ENCODE peak calls at places on chromosome 9, in seven cellular contexts. One of them, this sample, is unnamed.

GRCh38 chr9:94554439-94555331 is at the start of gene PCAT7:
- DNase-seq in right lobe of liver: peak; percentile 77
- DNase-seq in AG09309: no peak
- DNase-seq in spleen: no peak
- DNase-seq in GM06990: peak; percentile 13
- DNase-seq in endothelial cell: peak; percentile 83
- DNase-seq in ovary: no peak
- DNase-seq in this sample: peak; percentile 52

GRCh38 chr9:127612993-127613954 is 1.2 kb downstream of the STXBP1 start:
- DNase-seq in GM06990: peak; percentile 11
- DNase-seq in right lobe of liver: peak; percentile 70
- DNase-seq in endothelial cell: peak; percentile 65
- DNase-seq in spleen: peak; percentile 85
- DNase-seq in AG09309: no peak
- DNase-seq in ovary: peak; percentile 77
- DNase-seq in this sample: peak; percentile 36

GRCh38 chr9:21974542-21975409 is 19.4 kb downstream of the CDKN2A start:
- DNase-seq in endothelial cell: peak; percentile 51
- DNase-seq in GM06990: peak; percentile 61
- DNase-seq in ovary: no peak
- DNase-seq in right lobe of liver: peak; percentile 56
- DNase-seq in AG09309: no peak
- DNase-seq in spleen: peak; percentile 83
- DNase-seq in this sample: peak; percentile 65

GRCh38 chr9:136775191-136775590 is 10.9 kb upstream of the LCN15 start:
- DNase-seq in AG09309: no peak
- DNase-seq in spleen: no peak
- DNase-seq in endothelial cell: no peak
- DNase-seq in ovary: peak; percentile 17
- DNase-seq in right lobe of liver: no peak
- DNase-seq in GM06990: no peak
- DNase-seq in this sample: no peak

GRCh38 chr9:12775963-12776774 is 1.3 kb downstream of the LURAP1L start:
- DNase-seq in spleen: peak; percentile 85
- DNase-seq in GM06990: peak; percentile 69
- DNase-seq in endothelial cell: peak; percentile 60
- DNase-seq in ovary: peak; percentile 87
- DNase-seq in AG09309: peak; percentile 55
- DNase-seq in right lobe of liver: peak; percentile 83
- DNase-seq in this sample: peak; percentile 74

GRCh38 chr9:20921362-20921761 is 110.1 kb downstream of the HACD4 start:
- DNase-seq in right lobe of liver: no peak
- DNase-seq in endothelial cell: no peak
- DNase-seq in ovary: no peak
- DNase-seq in AG09309: no peak
- DNase-seq in GM06990: no peak
- DNase-seq in spleen: no peak
- DNase-seq in this sample: no peak

GRCh38 chr9:2209400-2209799 is 194.3 kb downstream of the SMARCA2 start:
- DNase-seq in AG09309: no peak
- DNase-seq in spleen: no peak
- DNase-seq in right lobe of liver: no peak
- DNase-seq in ovary: no peak
- DNase-seq in GM06990: peak; percentile 31
- DNase-seq in endothelial cell: no peak
- DNase-seq in this sample: peak; percentile 33

GRCh38 chr9:1018121-1018520 is 32.0 kb upstream of the DMRT2 start:
- DNase-seq in GM06990: no peak
- DNase-seq in AG09309: no peak
- DNase-seq in right lobe of liver: peak; percentile 36
- DNase-seq in spleen: no peak
- DNase-seq in endothelial cell: peak; percentile 58
- DNase-seq in ovary: no peak
- DNase-seq in this sample: no peak

GRCh38 chr9:32558408-32558914 is 6.1 kb upstream of the TOPORS start:
- DNase-seq in spleen: no peak
- DNase-seq in endothelial cell: no peak
- DNase-seq in AG09309: no peak
- DNase-seq in GM06990: no peak
- DNase-seq in ovary: no peak
- DNase-seq in right lobe of liver: no peak
- DNase-seq in this sample: no peak

GRCh38 chr9:91179237-91180138 is 182.2 kb downstream of the AUH start:
- DNase-seq in GM06990: no peak
- DNase-seq in spleen: no peak
- DNase-seq in ovary: no peak
- DNase-seq in AG09309: no peak
- DNase-seq in endothelial cell: no peak
- DNase-seq in right lobe of liver: no peak
- DNase-seq in this sample: no peak

DNA sequence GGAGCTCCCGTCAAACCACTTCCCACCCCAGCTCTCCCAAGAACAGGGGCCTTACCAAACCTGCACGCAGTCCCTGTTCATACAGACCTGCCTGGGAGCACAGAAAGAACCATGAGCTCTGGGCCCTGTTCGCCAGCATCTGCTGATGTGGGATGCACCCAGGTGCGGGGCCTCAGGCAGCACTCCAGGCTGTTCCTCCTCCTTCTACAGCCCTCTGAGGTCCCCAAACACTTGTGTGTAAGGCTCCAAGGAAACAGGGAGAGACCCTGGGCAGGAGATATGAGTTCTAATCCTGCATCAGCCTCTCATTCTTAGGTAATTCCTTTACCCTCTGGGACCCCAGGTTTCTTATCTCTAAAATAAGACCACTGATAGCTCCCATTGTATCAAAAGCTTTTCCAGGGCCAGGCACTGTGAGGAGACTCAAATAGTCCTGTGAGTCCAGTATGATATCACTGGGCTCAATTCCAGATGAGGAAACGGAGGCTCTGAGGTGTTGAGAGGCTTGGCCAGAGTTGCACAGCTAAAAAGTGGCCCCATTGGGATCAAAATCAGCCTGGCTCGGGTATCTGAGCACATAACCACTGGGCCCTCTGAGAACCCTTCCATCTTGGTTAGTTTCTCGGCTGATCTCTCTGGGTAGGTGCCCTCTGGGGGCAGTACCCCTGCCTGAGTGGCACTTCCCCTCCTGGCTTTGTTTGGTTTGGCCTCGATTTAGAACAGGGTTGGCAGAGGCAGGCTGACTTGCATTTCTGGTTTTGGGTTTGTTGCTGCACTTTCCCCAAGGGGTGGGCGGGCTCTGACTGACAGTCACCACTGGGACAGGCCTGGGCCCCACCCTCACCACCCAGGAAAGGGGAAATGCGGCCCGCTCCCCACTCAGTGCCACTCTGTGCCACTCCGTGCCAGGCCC is 116.8 kb downstream of the RGS3 start:
- DNase-seq in AG09309: no peak
- DNase-seq in GM06990: no peak
- DNase-seq in right lobe of liver: peak; percentile 84
- DNase-seq in ovary: no peak
- DNase-seq in spleen: peak; percentile 97
- DNase-seq in endothelial cell: no peak
- DNase-seq in this sample: no peak
- TF ChIP-seq CTCF in AG09309: no peak
- TF ChIP-seq CTCF in GM06990: no peak
- TF ChIP-seq CTCF in right lobe of liver: peak; percentile 18
- TF ChIP-seq CTCF in ovary: no peak
- TF ChIP-seq CTCF in spleen: no peak
- TF ChIP-seq CTCF in endothelial cell: no peak
- TF ChIP-seq CTCF in this sample: no peak

GRCh38 chr9:111074395-111074794 is 36.1 kb upstream of the LPAR1 start:
- DNase-seq in GM06990: no peak
- DNase-seq in spleen: no peak
- DNase-seq in right lobe of liver: no peak
- DNase-seq in ovary: no peak
- DNase-seq in AG09309: no peak
- DNase-seq in endothelial cell: no peak
- DNase-seq in this sample: no peak

GRCh38 chr9:111078391-111079038 is 40.2 kb upstream of the LPAR1 start:
- DNase-seq in AG09309: no peak
- DNase-seq in right lobe of liver: no peak
- DNase-seq in endothelial cell: no peak
- DNase-seq in ovary: no peak
- DNase-seq in spleen: no peak
- DNase-seq in GM06990: peak; percentile 60
- DNase-seq in this sample: peak; percentile 29

GRCh38 chr9:111076043-111076442 is 37.8 kb upstream of the LPAR1 start:
- DNase-seq in AG09309: no peak
- DNase-seq in spleen: no peak
- DNase-seq in GM06990: peak; percentile 30
- DNase-seq in right lobe of liver: no peak
- DNase-seq in ovary: no peak
- DNase-seq in endothelial cell: no peak
- DNase-seq in this sample: no peak

DNA sequence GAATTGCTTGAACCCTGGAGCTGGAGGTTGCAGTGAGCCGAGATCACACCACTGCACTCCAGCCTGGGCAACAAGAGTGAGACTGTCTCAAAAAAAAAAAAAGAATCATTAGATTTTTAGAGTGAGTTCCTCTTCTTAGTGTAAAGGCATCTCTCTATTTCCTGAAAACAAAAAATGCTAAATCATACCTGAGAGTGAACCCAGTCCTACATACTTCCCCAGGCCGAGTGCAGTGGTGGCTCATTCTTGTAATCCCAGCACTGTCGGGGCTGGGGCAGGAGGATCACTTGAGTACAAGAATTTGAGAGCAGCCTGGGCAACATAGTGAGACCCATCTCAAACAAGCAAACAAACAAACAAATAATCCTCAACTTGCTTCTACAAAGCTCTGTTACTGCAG is 38.2 kb upstream of the LPAR1 start:
- DNase-seq in right lobe of liver: no peak
- DNase-seq in ovary: no peak
- DNase-seq in AG09309: no peak
- DNase-seq in spleen: no peak
- DNase-seq in GM06990: peak; percentile 49
- DNase-seq in endothelial cell: no peak
- DNase-seq in this sample: no peak
- TF ChIP-seq CTCF in right lobe of liver: no peak
- TF ChIP-seq CTCF in ovary: no peak
- TF ChIP-seq CTCF in AG09309: no peak
- TF ChIP-seq CTCF in spleen: no peak
- TF ChIP-seq CTCF in GM06990: no peak
- TF ChIP-seq CTCF in endothelial cell: no peak
- TF ChIP-seq CTCF in this sample: no peak

DNA sequence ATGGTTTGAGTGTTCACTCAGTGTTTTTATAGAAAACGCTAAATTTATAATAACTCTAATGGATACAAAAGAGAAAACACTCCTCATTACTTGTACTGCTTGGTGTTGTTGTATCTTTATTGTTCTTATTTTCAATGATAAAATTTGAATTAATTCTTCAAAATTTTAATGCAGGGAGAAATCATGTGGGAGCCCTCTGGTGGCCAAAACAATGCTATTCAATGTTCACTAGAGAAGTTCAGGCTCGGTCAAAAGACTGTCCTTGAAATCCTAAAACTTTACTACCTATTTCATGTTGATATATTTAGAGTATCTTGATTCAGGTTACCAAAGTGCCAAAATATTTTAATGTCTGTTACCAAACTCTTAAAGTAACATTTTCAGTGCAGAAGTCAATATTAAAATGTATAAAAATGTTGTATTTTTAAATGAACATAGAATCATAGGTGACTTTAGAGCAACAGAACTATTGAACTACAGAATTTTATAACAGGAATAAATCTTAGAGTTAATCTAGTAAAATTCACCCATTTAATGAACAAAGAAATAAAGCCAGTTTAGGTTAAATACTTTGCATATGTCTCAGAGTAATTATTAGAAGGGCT is 1259.8 kb downstream of the PTPRD start:
- DNase-seq in spleen: no peak
- DNase-seq in GM06990: no peak
- DNase-seq in ovary: no peak
- DNase-seq in right lobe of liver: no peak
- DNase-seq in endothelial cell: peak; percentile 11
- DNase-seq in AG09309: no peak
- DNase-seq in this sample: no peak
- TF ChIP-seq CTCF in spleen: no peak
- TF ChIP-seq CTCF in GM06990: peak; percentile 66
- TF ChIP-seq CTCF in ovary: no peak
- TF ChIP-seq CTCF in right lobe of liver: peak; percentile 65
- TF ChIP-seq CTCF in endothelial cell: peak; percentile 81
- TF ChIP-seq CTCF in AG09309: peak; percentile 35
- TF ChIP-seq CTCF in this sample: peak; percentile 27

GRCh38 chr9:124809211-124809610 is 32.3 kb downstream of the OLFML2A start:
- DNase-seq in AG09309: no peak
- DNase-seq in endothelial cell: no peak
- DNase-seq in ovary: no peak
- DNase-seq in right lobe of liver: no peak
- DNase-seq in spleen: no peak
- DNase-seq in GM06990: no peak
- DNase-seq in this sample: no peak

GRCh38 chr9:124813041-124813440 is 36.1 kb downstream of the OLFML2A start:
- DNase-seq in ovary: no peak
- DNase-seq in spleen: no peak
- DNase-seq in AG09309: no peak
- DNase-seq in endothelial cell: no peak
- DNase-seq in right lobe of liver: no peak
- DNase-seq in GM06990: no peak
- DNase-seq in this sample: no peak

GRCh38 chr9:124809741-124810500 is 33.0 kb downstream of the OLFML2A start:
- DNase-seq in right lobe of liver: no peak
- DNase-seq in GM06990: no peak
- DNase-seq in endothelial cell: no peak
- DNase-seq in spleen: no peak
- DNase-seq in ovary: no peak
- DNase-seq in AG09309: no peak
- DNase-seq in this sample: no peak

GRCh38 chr9:124812401-124813016 is 35.6 kb downstream of the OLFML2A start:
- DNase-seq in AG09309: peak; percentile 87
- DNase-seq in ovary: no peak
- DNase-seq in GM06990: no peak
- DNase-seq in spleen: no peak
- DNase-seq in endothelial cell: no peak
- DNase-seq in right lobe of liver: no peak
- DNase-seq in this sample: no peak

DNA sequence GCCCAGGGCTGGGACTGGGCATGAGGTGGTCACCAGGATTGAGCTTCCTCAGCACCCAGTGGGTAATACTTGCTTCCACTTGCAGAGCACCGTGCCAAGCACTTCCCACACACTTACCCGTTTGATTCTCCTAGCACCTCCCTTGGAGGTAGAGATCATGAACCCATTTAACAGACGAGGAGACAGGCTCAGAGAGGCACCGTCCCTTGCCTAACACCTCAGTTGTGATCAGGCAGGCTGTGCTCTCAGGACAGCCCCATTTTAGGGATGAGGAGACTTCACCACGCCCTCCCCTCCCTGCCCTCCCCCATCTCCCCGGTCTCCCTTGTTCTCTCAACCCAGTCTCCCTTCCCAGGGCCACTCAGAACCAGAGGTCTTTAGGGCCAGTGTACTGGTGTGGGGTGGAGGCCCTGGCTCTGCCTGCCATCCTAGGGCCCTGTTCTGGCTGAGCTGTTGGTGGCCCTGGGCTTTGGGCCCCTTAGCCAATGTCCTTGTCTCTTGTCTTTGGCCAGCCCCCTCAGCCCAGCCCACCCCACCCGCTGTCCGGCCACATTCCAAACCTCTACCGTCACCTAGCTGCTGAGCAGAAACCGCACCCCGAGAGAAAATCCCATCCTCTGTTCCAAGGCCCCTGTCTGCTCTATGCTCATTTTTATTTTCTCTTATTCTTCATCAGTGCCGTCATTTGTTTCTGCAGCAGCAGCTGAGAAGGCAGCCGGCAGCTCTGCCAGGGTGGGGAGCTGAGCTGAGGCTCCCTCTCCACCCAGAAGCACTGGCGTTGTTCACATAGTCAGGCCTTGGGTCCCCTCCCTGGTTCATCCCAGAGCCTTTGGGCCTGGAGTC is 33.8 kb downstream of the OLFML2A start:
- DNase-seq in spleen: no peak
- DNase-seq in ovary: no peak
- DNase-seq in AG09309: no peak
- DNase-seq in GM06990: no peak
- DNase-seq in endothelial cell: peak; percentile 36
- DNase-seq in right lobe of liver: no peak
- DNase-seq in this sample: no peak
- TF ChIP-seq CTCF in spleen: no peak
- TF ChIP-seq CTCF in ovary: no peak
- TF ChIP-seq CTCF in AG09309: no peak
- TF ChIP-seq CTCF in GM06990: no peak
- TF ChIP-seq CTCF in endothelial cell: no peak
- TF ChIP-seq CTCF in right lobe of liver: no peak
- TF ChIP-seq CTCF in this sample: no peak